ENCODE peak calls at places on chromosomes 4 and X, in four cellular contexts. S, W, M and N are unnamed samples.

GRCh38 chrX:7270018-7270417 is 122.1 kb upstream of the PUDP start:
- DNase-seq in S (no peak), W (no peak), M (no peak), N (no peak)

GRCh38 chr4:128454281-128455075 is 166.9 kb upstream of the PGRMC2 start:
- DNase-seq in W (peak; percentile 83), S (peak; percentile 88), M (peak; percentile 93), N (peak; percentile 69)

GRCh38 chr4:82624819-82625218 is 63.0 kb upstream of the TMEM150C start:
- DNase-seq in M (no peak), S (no peak), W (no peak), N (no peak)

GRCh38 chr4:570754-571153 is 5.3 kb downstream of the TMEM271 start:
- DNase-seq in S (no peak), W (no peak), M (no peak), N (no peak)

GRCh38 chr4:132180020-132180427 is 969.1 kb upstream of the PCDH10 start:
- DNase-seq in M (no peak), S (peak; percentile 92), W (peak; percentile 79), N (peak; percentile 79)

GRCh38 chr4:139633661-139634060 is 32.0 kb upstream of the MGST2 start:
- DNase-seq in M (peak; percentile 51), W (no peak), S (no peak), N (no peak)

GRCh38 chr4:30535255-30535654 is 184.9 kb upstream of the PCDH7 start:
- DNase-seq in W (no peak), S (peak; percentile 5), M (no peak), N (no peak)

GRCh38 chrX:374566-374965 is 12.1 kb downstream of the PPP2R3B start:
- DNase-seq in M (no peak), S (no peak), W (no peak), N (no peak)

GRCh38 chr4:21198683-21199082 is 498.4 kb downstream of the PACRGL start:
- DNase-seq in S (no peak), M (no peak), W (no peak), N (no peak)

GRCh38 chr4:187602339-187603092 is 393.1 kb upstream of the ZFP42 start:
- DNase-seq in M (no peak), S (peak; percentile 87), W (peak; percentile 12), N (no peak)

GRCh38 chr4:173333658-173334084 is 487 bp downstream of the HMGB2 start:
- DNase-seq in S (peak; percentile 10), M (peak; percentile 63), W (no peak), N (no peak)

GRCh38 chrX:10755477-10756334 is 135.3 kb upstream of the MID1 start:
- DNase-seq in W (no peak), M (peak; percentile 27), S (peak; percentile 89), N (peak; percentile 41)

GRCh38 chrX:71870337-71871098 is 40.1 kb upstream of the NHSL2 start:
- DNase-seq in M (no peak), S (peak; percentile 14), W (peak; percentile 39), N (no peak)

GRCh38 chr4:184807261-184807660 is 18.5 kb downstream of the ACSL1 start:
- DNase-seq in M (no peak), W (no peak), S (no peak), N (no peak)

GRCh38 chr4:174156239-174156826 is 127.1 kb downstream of the FBXO8 start:
- DNase-seq in W (peak; percentile 18), S (peak; percentile 9), M (no peak), N (no peak)

GRCh38 chr4:106454581-106454980 is 86.0 kb upstream of the GIMD1 start:
- DNase-seq in W (no peak), S (no peak), M (no peak), N (no peak)

GRCh38 chr4:54909964-54910363 is 215.4 kb downstream of the KDR start:
- DNase-seq in W (no peak), S (no peak), M (no peak), N (no peak)

GRCh38 chr4:74374561-74375327 is 9.8 kb downstream of the EREG start:
- DNase-seq in W (peak; percentile 99), M (no peak), S (peak; percentile 78), N (peak; percentile 65)

GRCh38 chr4:34964613-34965012 is 1279.7 kb downstream of the ARAP2 start:
- DNase-seq in M (no peak), S (no peak), W (no peak), N (no peak)

GRCh38 chrX:12999422-12999821 is 24.5 kb downstream of the TMSB4X start:
- DNase-seq in W (no peak), M (no peak), S (no peak), N (no peak)

GRCh38 chrX:39527045-39527444 is 570.7 kb downstream of the BCOR start:
- DNase-seq in W (no peak), S (peak; percentile 68), M (no peak), N (no peak)

GRCh38 chr4:47668810-47669408 is 169.0 kb downstream of the CORIN start:
- DNase-seq in W (peak; percentile 38), M (no peak), S (peak; percentile 36), N (no peak)

GRCh38 chr4:87058272-87059073 is 123.7 kb downstream of the AFF1 start:
- DNase-seq in M (no peak), W (peak; percentile 68), S (no peak), N (no peak)

GRCh38 chrX:120016068-120016441 is 61.4 kb downstream of the RHOXF2B start:
- DNase-seq in M (no peak), S (no peak), W (no peak), N (no peak)
- H3K27me3 ChIP-seq in M (peaks cover 15% of the 10 kb centered on the region), S (peaks cover 17% of the 10 kb centered on the region), W (peaks cover 10% of the 10 kb centered on the region), N (peaks cover 27% of the 10 kb centered on the region)

DNA sequence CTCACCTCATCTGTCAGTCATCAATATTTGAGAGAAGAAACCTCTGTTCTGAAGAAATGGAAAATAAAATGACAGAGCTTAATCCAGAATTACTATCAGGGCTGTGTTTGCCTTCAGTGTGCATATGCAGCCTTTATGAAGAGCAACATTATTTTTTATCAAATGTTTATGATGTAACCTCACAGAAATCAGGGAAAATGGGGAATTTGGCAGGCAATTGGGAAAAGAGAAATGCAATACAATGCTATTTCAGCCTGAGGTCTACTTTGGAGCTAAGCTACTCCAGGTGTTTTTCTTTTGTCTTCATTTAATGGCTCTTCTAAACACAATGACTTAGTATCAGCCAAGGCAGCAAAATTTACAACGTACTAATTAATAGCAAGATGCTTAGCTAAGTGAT is 241.1 kb upstream of the TET2 start:
- DNase-seq in W (no peak), S (no peak), M (no peak), N (no peak)
- H3K27me3 ChIP-seq in W (no peaks in the 10 kb centered on the region), S (no peaks in the 10 kb centered on the region), M (no peaks in the 10 kb centered on the region), N (no peaks in the 10 kb centered on the region)

GRCh38 chrX:79266702-79267101 is 100.4 kb downstream of the ITM2A start:
- DNase-seq in M (no peak), S (no peak), W (no peak), N (no peak)

GRCh38 chrX:79259073-79259689 is 108.0 kb downstream of the ITM2A start:
- DNase-seq in W (no peak), M (no peak), S (no peak), N (no peak)

GRCh38 chrX:79268788-79269187 is 98.3 kb downstream of the ITM2A start:
- DNase-seq in W (no peak), S (no peak), M (no peak), N (no peak)

DNA sequence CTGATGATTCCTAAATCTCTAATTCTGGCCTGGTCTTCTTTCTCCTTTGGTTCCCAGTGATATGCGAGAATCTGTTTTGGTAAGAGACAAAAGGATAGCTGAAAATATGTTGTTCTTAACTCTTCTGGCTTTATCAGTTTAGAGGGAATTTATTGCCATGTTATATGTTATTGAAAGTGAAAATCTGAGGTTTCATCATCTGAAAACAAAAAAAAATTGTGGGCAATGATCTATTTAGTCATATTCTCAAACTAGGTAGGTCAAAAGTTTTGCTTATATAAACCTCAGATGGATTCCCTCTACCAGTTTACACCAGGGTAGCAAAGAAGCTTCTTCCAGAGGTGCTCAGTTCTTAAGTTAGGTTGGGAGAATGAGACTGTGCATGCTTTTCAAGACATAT is 103.6 kb downstream of the ITM2A start:
- DNase-seq in S (no peak), W (no peak), M (no peak), N (no peak)
- H3K27me3 ChIP-seq in S (no peaks in the 10 kb centered on the region), W (no peaks in the 10 kb centered on the region), M (no peaks in the 10 kb centered on the region), N (no peaks in the 10 kb centered on the region)

DNA sequence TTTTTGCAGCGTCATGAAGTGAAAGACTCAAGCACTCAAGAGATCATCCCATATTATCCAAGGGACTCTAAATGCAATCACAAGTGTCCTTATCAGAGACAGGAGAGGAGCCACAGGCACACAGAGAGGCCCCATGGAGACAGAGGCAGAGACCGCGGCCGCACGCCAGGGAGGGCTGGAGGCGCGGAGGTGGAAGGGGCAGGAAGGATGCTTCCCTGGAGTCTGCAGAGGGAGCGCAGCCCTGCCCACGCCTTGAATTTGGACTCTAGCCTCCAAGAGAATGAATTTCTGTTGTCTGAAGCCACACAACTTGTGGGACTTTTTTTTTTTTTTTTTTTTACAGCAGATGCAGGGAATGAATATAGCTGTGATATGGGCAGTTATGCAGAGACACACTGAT is 244.7 kb upstream of the PSAPL1 start:
- DNase-seq in S (no peak), M (no peak), W (no peak), N (no peak)
- H3K27me3 ChIP-seq in S (no peaks in the 10 kb centered on the region), M (no peaks in the 10 kb centered on the region), W (no peaks in the 10 kb centered on the region), N (peaks cover 9% of the 10 kb centered on the region)

DNA sequence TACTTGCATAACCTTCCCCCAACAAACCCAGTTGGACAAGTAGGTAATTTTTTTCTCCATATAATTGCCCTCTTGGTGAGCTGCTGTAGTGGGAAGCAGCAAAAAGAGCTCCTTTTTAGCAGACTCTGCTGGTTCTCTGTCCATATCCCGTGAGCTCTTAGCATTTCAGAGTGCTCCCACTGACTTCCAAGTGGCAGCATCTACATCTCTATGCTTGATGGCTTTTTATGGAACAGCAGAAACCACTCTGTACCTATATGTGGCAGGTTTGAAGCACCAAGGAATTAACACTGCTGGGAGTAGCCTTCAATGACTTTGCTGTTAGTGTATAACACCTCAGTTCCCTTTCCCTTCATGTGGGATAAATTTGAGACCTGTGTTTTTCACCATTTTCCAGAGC is 168.4 kb upstream of the NHS start:
- DNase-seq in S (no peak), M (no peak), W (no peak), N (no peak)
- H3K27me3 ChIP-seq in S (no peaks in the 10 kb centered on the region), M (no peaks in the 10 kb centered on the region), W (peaks cover 9% of the 10 kb centered on the region), N (peaks cover 4% of the 10 kb centered on the region)

GRCh38 chr4:2412534-2412884 is 5.9 kb downstream of the ZFYVE28 start:
- DNase-seq in S (no peak), W (no peak), M (no peak), N (no peak)

GRCh38 chr4:2413821-2414610 is 4.4 kb downstream of the ZFYVE28 start:
- DNase-seq in M (no peak), W (no peak), S (no peak), N (no peak)

GRCh38 chr4:2411786-2412510 is 6.5 kb downstream of the ZFYVE28 start:
- DNase-seq in W (no peak), M (no peak), S (no peak), N (no peak)

GRCh38 chr4:2415213-2415612 is 3.2 kb downstream of the ZFYVE28 start:
- DNase-seq in S (no peak), W (no peak), M (no peak), N (no peak)

GRCh38 chr4:2412885-2413716 is 5.3 kb downstream of the ZFYVE28 start:
- DNase-seq in M (peak; percentile 78), W (peak; percentile 92), S (peak; percentile 89), N (peak; percentile 87)
- H3K27me3 ChIP-seq in M (no peaks in the 10 kb centered on the region), W (peaks cover 27% of the 10 kb centered on the region), S (peaks cover 41% of the 10 kb centered on the region), N (peaks cover 22% of the 10 kb centered on the region)

GRCh38 chr4:15213415-15213814 is 211.1 kb downstream of the CPEB2 start:
- DNase-seq in M (no peak), W (no peak), S (no peak), N (no peak)
- H3K27me3 ChIP-seq in M (no peaks in the 10 kb centered on the region), W (peaks cover 4% of the 10 kb centered on the region), S (no peaks in the 10 kb centered on the region), N (no peaks in the 10 kb centered on the region)